ENCODE peak calls at places on chromosomes 6 and 20, in four cellular contexts. N is A549, Z is stomach, Y is tibial nerve. D is an unnamed sample.

GRCh38 chr20:62485062-62485700 is 9.4 kb upstream of the GATA5 start:
- DNase-seq in Y (no peak), Z (peak; percentile 78), N (no peak), D (peak; percentile 67)

GRCh38 chr20:44056010-44056698 is 130.8 kb downstream of the JPH2 start:
- DNase-seq in Y (no peak), Z (peak; percentile 29), N (peak; percentile 19), D (no peak)

GRCh38 chr20:57843941-57844625 is 134.3 kb upstream of the PMEPA1 start:
- DNase-seq in N (no peak), Y (no peak), Z (no peak), D (no peak)

GRCh38 chr20:26207237-26207966 is 510.7 kb upstream of the ZNF337 start:
- DNase-seq in Y (no peak), Z (no peak), N (no peak), D (no peak)

GRCh38 chr20:15446373-15446772 is 1109.0 kb upstream of the FLRT3 start:
- DNase-seq in N (no peak), Z (no peak), Y (no peak), D (no peak)

GRCh38 chr6:6277418-6277817 is 43.0 kb downstream of the F13A1 start:
- DNase-seq in Z (no peak), N (no peak), Y (no peak), D (no peak)

GRCh38 chr6:21965029-21965428 is 331.8 kb downstream of the PRL start:
- DNase-seq in Z (no peak), N (no peak), Y (no peak), D (no peak)

GRCh38 chr6:109788687-109789086 is 97.6 kb downstream of the FIG4 start:
- DNase-seq in N (no peak), Y (no peak), Z (no peak), D (no peak)

GRCh38 chr20:24317224-24317623 is 152.2 kb upstream of the SYNDIG1 start:
- DNase-seq in N (no peak), Y (no peak), Z (no peak), D (no peak)

GRCh38 chr20:43536817-43537440 is 21.9 kb upstream of the SGK2 start:
- DNase-seq in Z (no peak), N (no peak), Y (no peak), D (no peak)

GRCh38 chr6:84953401-84953800 is 189.0 kb upstream of the TBX18 start:
- DNase-seq in N (no peak), Z (no peak), Y (no peak), D (no peak)

GRCh38 chr6:89610149-89610642 is 28.4 kb downstream of the LYRM2 start:
- DNase-seq in N (peak; percentile 38), Y (peak; percentile 45), Z (peak; percentile 80), D (peak; percentile 74)

GRCh38 chr20:57999465-58000111 is 228.9 kb downstream of the ANKRD60 start:
- DNase-seq in N (no peak), Z (no peak), Y (no peak), D (no peak)

GRCh38 chr20:43537921-43538854 is 20.6 kb upstream of the SGK2 start:
- DNase-seq in Z (peak; percentile 78), Y (peak; percentile 49), N (peak; percentile 49), D (no peak)

GRCh38 chr6:22940571-22941290 is 371.4 kb downstream of the HDGFL1 start:
- DNase-seq in N (no peak), Y (no peak), Z (no peak), D (no peak)

GRCh38 chr20:20362774-20363435 is 5.0 kb upstream of the INSM1 start:
- DNase-seq in Y (no peak), Z (no peak), N (no peak), D (no peak)

GRCh38 chr6:156056085-156056484 is 600.4 kb upstream of the NOX3 start:
- DNase-seq in N (no peak), Y (no peak), Z (no peak), D (no peak)

GRCh38 chr20:41121399-41121798 is 15.9 kb upstream of the PLCG1 start:
- DNase-seq in Z (no peak), N (no peak), Y (no peak), D (no peak)

GRCh38 chr20:41111578-41111951 is 25.8 kb upstream of the PLCG1 start:
- DNase-seq in N (no peak), Z (no peak), Y (no peak), D (no peak)

GRCh38 chr20:41118632-41119031 is 18.7 kb upstream of the PLCG1 start:
- DNase-seq in N (no peak), Z (no peak), Y (no peak), D (no peak)

GRCh38 chr20:41119593-41120561 is 17.5 kb upstream of the PLCG1 start:
- DNase-seq in N (no peak), Z (no peak), Y (no peak), D (no peak)

DNA sequence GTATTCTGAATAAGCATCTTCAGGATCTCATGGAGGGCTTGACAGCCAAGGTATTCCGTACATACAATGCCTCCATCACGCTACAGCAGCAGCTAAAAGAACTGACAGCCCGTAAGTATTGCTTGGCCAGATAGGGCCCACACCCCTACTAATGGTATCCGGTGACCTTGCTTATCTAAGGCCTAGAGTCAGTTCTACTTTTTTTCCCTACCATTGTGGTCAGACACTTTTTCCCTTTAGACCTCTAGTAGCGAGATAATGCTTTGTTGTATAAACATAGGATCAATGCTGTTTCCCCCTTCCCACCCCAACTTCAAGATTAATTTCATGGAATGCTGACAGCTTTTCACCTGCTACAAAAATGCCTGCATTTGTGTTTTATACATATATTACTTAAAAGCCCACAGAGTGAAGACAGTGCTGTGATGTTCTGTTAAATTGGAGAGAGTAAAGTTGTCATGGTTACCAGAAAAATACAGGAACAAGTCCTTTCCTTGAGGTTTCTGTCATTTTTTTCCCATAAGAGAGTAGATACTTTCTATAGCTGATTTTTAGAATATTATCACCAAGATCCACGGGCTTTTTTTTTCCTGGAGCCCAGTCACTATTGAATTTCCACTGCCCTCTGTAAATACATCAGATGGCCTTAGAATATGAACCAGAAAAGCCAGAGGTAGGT is 20.9 kb upstream of the PLCG1 start:
- DNase-seq in Z (no peak), Y (no peak), N (no peak), D (no peak)
- TF ChIP-seq EP300 in Z (no peak), Y (no peak), N (no peak), D (no peak)

GRCh38 chr6:32947552-32948465 is 5.1 kb downstream of the HLA-DMA start:
- DNase-seq in N (no peak), Y (no peak), Z (no peak), D (no peak)
- TF ChIP-seq CTCF in N (peak; percentile 78), Y (peak; percentile 37), Z (peak; percentile 31), D (no peak)

DNA sequence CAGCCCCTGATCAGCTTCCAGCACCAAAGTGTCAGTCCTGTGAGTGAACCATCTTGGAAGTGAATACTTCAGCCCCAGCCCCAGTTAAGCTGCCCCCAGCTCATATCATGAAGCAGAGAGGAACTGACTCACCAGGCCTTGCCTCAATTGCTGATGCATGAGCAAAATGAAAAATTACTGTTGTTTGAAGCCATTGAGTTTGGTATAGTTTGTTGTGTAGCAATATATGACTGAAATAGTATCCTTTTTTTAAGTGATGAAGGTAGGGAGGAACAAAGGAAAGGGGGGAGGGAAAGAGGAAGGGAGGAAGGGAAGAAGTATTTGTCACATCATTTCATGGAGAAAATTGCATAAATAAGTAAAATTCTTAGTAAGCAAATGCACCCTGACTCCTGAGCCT is 266.4 kb downstream of the MAFB start:
- DNase-seq in Z (no peak), N (no peak), Y (no peak), D (no peak)
- TF ChIP-seq EP300 in Z (no peak), N (no peak), Y (no peak), D (no peak)

GRCh38 chr6:37381579-37381978 is 27.8 kb downstream of the RNF8 start:
- DNase-seq in Y (no peak), N (peak; percentile 15), Z (peak; percentile 54), D (no peak)
- TF ChIP-seq CTCF in Y (peak; percentile 19), N (peak; percentile 50), Z (peak; percentile 36), D (peak; percentile 48)

GRCh38 chr6:119170427-119171407 is 92.3 kb upstream of the FAM184A start:
- DNase-seq in N (no peak), Z (no peak), Y (no peak), D (no peak)
- TF ChIP-seq EP300 in N (no peak), Z (no peak), Y (no peak), D (no peak)

GRCh38 chr6:29651413-29652197 is 5.3 kb upstream of the MOG start:
- DNase-seq in Y (no peak), Z (no peak), N (peak; percentile 51), D (no peak)
- TF ChIP-seq CTCF in Y (peak; percentile 46), Z (peak; percentile 21), N (peak; percentile 54), D (peak; percentile 38)

DNA sequence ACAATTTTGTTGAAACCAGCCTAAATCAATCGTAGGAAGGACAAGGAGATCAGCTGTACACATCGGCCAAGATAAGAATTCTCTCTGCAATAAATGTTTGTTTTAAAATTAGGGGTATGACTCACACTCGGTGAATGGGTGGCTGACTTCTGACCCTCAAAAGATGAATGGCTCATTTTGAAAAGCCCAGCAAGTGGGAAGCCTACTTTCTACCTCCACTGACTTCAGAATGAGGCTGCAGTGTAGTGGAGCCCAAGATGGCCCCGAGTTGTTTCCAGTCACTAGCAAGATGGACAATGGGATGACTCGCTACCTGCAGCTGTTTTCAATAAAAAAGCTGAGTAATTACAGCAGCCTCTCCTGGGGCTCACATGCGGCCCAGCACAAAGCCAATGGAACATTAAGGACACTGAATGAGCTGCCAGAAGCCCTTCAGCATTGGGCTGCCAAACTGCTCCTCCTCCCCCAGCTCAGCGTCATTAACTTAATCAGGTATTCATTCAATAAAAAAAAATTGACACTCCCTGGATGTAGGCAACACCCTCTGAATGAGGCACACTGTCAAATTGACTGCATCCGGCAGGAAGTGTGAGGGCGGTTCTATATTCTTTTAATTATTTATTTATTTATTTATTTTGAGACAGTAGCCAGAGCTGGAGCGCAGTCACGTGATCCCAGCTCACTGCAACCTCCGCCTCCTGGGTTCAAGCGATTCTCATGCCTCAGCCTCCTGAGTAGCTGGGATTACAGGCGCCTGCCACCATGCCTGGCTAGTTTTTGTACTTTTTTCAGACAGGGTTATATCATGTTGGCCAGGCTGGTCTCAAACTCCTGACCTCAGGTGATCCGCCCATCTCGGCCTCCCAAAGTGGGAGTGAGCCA is 107.3 kb downstream of the GMPR start:
- DNase-seq in N (peak; percentile 19), Y (no peak), Z (no peak), D (no peak)
- TF ChIP-seq EP300 in N (no peak), Y (no peak), Z (no peak), D (no peak)

GRCh38 chr6:32968093-32968769 is at the start of gene BRD2:
- DNase-seq in N (peak; percentile 69), Z (peak; percentile 96), Y (peak; percentile 89), D (peak; percentile 95)

GRCh38 chr6:32970413-32971244 is 2.2 kb downstream of the BRD2 start:
- DNase-seq in N (peak; percentile 44), Z (peak; percentile 89), Y (peak; percentile 77), D (peak; percentile 94)

GRCh38 chr6:32967151-32968091 is 973 bp upstream of the BRD2 start:
- DNase-seq in Z (no peak), Y (no peak), N (no peak), D (peak; percentile 44)

GRCh38 chr6:32969685-32970412 is 1.5 kb downstream of the BRD2 start:
- DNase-seq in Z (peak; percentile 76), Y (peak; percentile 51), N (peak; percentile 44), D (peak; percentile 69)

GRCh38 chr6:32968770-32969684 is 633 bp downstream of the BRD2 start:
- DNase-seq in N (peak; percentile 55), Y (peak; percentile 55), Z (peak; percentile 79), D (peak; percentile 95)
- TF ChIP-seq CTCF in N (no peak), Y (no peak), Z (no peak), D (no peak)

D was measured in upper lobe of left lung.